ENCODE peak calls at places on chromosomes 7 and 10, in nine cellular contexts. R, Q, O, G, S, X, E, L and U are unnamed samples. For H3K4me1 and H3K27me3, the result is how much of the 10 kb centered on the place peaks cover.

GRCh38 chr10:23558361-23558799 is 119.5 kb downstream of the OTUD1 start:
- DNase-seq in R (no peak), Q (no peak), O (no peak), G (peak), S (no peak), X (no peak), E (no peak), L (no peak), U (no peak)

GRCh38 chr7:46651561-46652088 is 730.6 kb upstream of the IGFBP3 start:
- DNase-seq in R (no peak), Q (peak), O (no peak), G (peak), S (peak), X (no peak), E (no peak), L (no peak), U (no peak)

GRCh38 chr10:49322371-49323170 is 23.6 kb downstream of the C10orf71 start:
- DNase-seq in R (no peak), Q (no peak), O (peak), G (no peak), S (no peak), X (no peak), E (no peak), L (no peak), U (no peak)

GRCh38 chr10:122733450-122733849 is 33.8 kb upstream of the C10orf120 start:
- DNase-seq in R (no peak), Q (no peak), O (no peak), G (no peak), S (no peak), X (no peak), E (no peak), L (no peak), U (no peak)

GRCh38 chr7:37448637-37449331 is at the start of gene ELMO1:
- DNase-seq in R (peak), Q (no peak), O (peak), G (peak), S (peak), X (peak), E (peak), L (peak), U (peak)

GRCh38 chr10:101595591-101596433 is 7.7 kb downstream of the DPCD start:
- DNase-seq in R (no peak), Q (no peak), O (no peak), G (no peak), S (no peak), X (no peak), E (no peak), L (no peak), U (no peak)

GRCh38 chr10:132551093-132551807 is 13.7 kb downstream of the INPP5A start:
- DNase-seq in R (no peak), Q (no peak), O (no peak), G (no peak), S (no peak), X (no peak), E (peak), L (no peak), U (no peak)

GRCh38 chr7:521221-522070 is 1.8 kb upstream of the PDGFA start:
- DNase-seq in R (no peak), Q (no peak), O (no peak), G (peak), S (no peak), X (peak), E (no peak), L (peak), U (no peak)

GRCh38 chr10:30374353-30374752 is 25.3 kb upstream of the MTPAP start:
- DNase-seq in R (no peak), Q (no peak), O (no peak), G (peak), S (no peak), X (no peak), E (no peak), L (no peak), U (peak)

GRCh38 chr10:33410860-33411234 is 76.4 kb upstream of the NRP1 start:
- DNase-seq in R (no peak), Q (no peak), O (no peak), G (no peak), S (no peak), X (no peak), E (no peak), L (no peak), U (no peak)

GRCh38 chr7:85030893-85031292 is 156.0 kb downstream of the SEMA3D start:
- DNase-seq in R (no peak), Q (peak), O (no peak), G (peak), S (no peak), X (peak), E (no peak), L (peak), U (no peak)

GRCh38 chr10:119504651-119505050 is 37.9 kb downstream of the RGS10 start:
- DNase-seq in R (no peak), Q (no peak), O (no peak), G (no peak), S (no peak), X (no peak), E (no peak), L (no peak), U (no peak)

GRCh38 chr7:27750336-27750735 is 10.4 kb downstream of the TAX1BP1 start:
- DNase-seq in R (no peak), Q (no peak), O (no peak), G (peak), S (no peak), X (peak), E (no peak), L (no peak), U (no peak)

GRCh38 chr10:20105931-20106330 is 289.7 kb downstream of the PLXDC2 start:
- DNase-seq in R (no peak), Q (no peak), O (no peak), G (no peak), S (no peak), X (no peak), E (no peak), L (peak), U (no peak)

GRCh38 chr10:86815035-86815617 is 58.7 kb downstream of the BMPR1A start:
- DNase-seq in R (no peak), Q (no peak), O (no peak), G (no peak), S (no peak), X (peak), E (no peak), L (peak), U (no peak)

GRCh38 chr7:52500796-52501195 is 534.6 kb upstream of the POM121L12 start:
- DNase-seq in R (no peak), Q (peak), O (no peak), G (peak), S (no peak), X (no peak), E (no peak), L (no peak), U (no peak)

GRCh38 chr10:80519936-80520650 is 17.6 kb upstream of the SH2D4B start:
- DNase-seq in R (no peak), Q (no peak), O (no peak), G (no peak), S (no peak), X (no peak), E (peak), L (no peak), U (no peak)
- H3K4me1 ChIP-seq in R (under half), Q (under half), O (under half), G (under half), S (under half), X (under half), E (under half), L (under half), U (under half)

DNA sequence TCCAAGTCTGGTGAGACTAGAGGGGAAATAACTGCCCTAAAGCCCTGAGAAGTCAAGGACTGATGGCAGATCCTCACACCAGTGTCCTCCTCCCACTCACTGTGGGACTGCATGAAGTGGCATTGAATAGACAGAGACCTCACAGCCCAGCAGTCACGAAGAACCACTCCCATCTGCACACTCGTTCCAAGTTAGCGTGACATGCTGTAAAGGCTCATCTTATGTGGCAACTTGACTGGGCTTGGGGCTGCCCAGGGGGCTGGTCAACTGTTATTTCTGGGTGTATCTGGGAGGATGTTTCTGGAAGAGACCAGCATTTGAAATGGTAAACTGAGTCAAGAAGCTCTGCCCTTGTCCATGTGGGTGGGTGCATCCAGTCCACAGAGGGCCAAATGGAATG is 104.7 kb downstream of the ADARB2 start:
- DNase-seq in R (no peak), Q (no peak), O (no peak), G (no peak), S (no peak), X (no peak), E (no peak), L (no peak), U (no peak)
- H3K27me3 ChIP-seq in R (under half), Q (under half), O (under half), G (under half), S (under half), X (under half), E (under half), L (under half), U (under half)

GRCh38 chr7:135665072-135665471 is 2.8 kb downstream of the STMP1 start:
- DNase-seq in R (no peak), Q (no peak), O (no peak), G (no peak), S (no peak), X (no peak), E (no peak), L (no peak), U (no peak)

GRCh38 chr7:135662373-135663114 is at the start of gene STMP1:
- DNase-seq in R (peak), Q (peak), O (peak), G (peak), S (peak), X (peak), E (peak), L (peak), U (peak)

GRCh38 chr7:135666836-135667235 is 4.5 kb downstream of the STMP1 start:
- DNase-seq in R (no peak), Q (no peak), O (no peak), G (no peak), S (no peak), X (no peak), E (no peak), L (no peak), U (no peak)

GRCh38 chr7:135664046-135664589 is 1.8 kb downstream of the STMP1 start:
- DNase-seq in R (no peak), Q (no peak), O (no peak), G (no peak), S (no peak), X (peak), E (no peak), L (peak), U (no peak)

DNA sequence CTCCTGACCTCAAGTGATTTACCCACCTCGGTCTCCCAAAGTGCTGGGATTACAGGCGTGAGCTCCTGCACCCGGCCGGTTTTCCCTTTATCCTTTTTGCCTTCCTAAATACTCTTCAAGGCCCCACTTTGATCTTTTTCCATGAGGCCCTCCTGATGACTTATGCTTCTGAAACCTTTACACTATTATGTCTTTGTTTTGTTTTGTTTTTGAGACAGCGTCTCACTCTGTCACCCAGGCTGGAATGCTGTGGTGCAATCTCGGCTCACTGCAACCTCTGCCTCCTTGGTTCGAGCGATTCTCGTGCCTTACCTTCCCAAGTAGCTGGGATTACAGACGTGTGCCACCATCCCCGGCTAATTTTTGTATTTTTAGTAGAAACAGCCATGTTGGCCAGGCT is 3.8 kb downstream of the STMP1 start:
- DNase-seq in R (no peak), Q (no peak), O (no peak), G (no peak), S (no peak), X (no peak), E (no peak), L (peak), U (no peak)
- H3K4me1 ChIP-seq in R (under half), Q (under half), O (half or more), G (under half), S (under half), X (half or more), E (under half), L (under half), U (under half)

DNA sequence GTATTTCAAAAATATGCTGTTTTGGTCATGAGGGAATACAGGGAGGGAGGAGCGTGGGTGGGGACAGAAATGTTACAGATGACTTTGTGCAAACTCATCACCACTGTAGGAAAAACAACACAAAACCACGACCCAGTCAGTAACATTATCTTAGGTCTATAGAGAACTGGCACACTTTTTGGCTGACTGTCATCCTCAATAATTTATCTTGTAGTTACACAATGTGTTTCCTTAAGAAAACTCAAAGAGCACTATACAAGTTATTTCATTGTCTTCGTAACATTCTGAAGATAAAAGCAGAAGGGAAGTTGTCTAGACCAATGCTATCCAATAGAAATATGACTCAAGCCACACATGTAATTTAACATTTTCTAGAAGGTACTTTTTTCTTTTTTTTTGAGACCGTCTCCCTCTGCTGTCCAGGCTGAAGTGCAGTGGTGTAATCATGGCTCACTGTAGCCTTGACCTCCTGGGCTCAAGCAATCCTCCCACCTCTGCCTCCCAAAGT is 16.9 kb upstream of the CDK14 start:
- DNase-seq in R (no peak), Q (peak), O (no peak), G (peak), S (no peak), X (peak), E (no peak), L (peak), U (no peak)
- H3K27me3 ChIP-seq in R (under half), Q (under half), O (under half), G (under half), S (under half), X (under half), E (under half), L (under half), U (under half)

GRCh38 chr7:77550586-77550985 is 13.5 kb downstream of the PTPN12 start:
- DNase-seq in R (no peak), Q (no peak), O (no peak), G (no peak), S (no peak), X (peak), E (no peak), L (peak), U (no peak)
- H3K4me1 ChIP-seq in R (under half), Q (under half), O (half or more), G (under half), S (under half), X (under half), E (under half), L (under half), U (under half)

GRCh38 chr10:92756233-92757065 is 66.7 kb downstream of the HHEX start:
- DNase-seq in R (no peak), Q (no peak), O (no peak), G (no peak), S (peak), X (no peak), E (no peak), L (peak), U (no peak)

GRCh38 chr10:92755725-92756124 is 66.0 kb downstream of the HHEX start:
- DNase-seq in R (no peak), Q (no peak), O (no peak), G (no peak), S (no peak), X (no peak), E (no peak), L (no peak), U (no peak)

GRCh38 chr10:92757066-92757716 is 67.4 kb downstream of the HHEX start:
- DNase-seq in R (peak), Q (no peak), O (peak), G (peak), S (peak), X (peak), E (peak), L (peak), U (peak)

GRCh38 chr10:92758594-92758993 is 68.8 kb downstream of the HHEX start:
- DNase-seq in R (no peak), Q (no peak), O (no peak), G (no peak), S (no peak), X (no peak), E (no peak), L (no peak), U (no peak)

DNA sequence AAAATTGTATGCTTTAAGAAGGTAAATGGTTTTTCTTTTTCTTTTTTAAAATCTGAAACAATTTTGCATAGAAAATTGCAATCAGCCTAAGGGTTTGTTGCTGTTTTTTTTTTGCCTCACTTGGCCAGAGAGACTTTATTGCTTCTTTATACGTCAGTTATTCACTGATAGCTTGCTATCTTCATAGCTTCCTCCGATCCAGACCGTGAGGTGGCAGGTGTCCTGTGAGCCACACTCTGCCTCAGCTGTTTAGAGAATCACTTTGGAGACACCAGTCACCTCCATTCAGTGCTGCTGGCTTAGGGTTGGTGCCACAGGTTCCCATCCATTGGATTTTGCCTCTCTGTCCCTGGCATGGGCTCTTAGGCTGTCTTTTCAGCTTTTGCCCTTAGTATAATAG is 68.0 kb downstream of the HHEX start:
- DNase-seq in R (no peak), Q (no peak), O (no peak), G (no peak), S (no peak), X (no peak), E (no peak), L (no peak), U (no peak)
- H3K27me3 ChIP-seq in R (under half), Q (under half), O (under half), G (under half), S (under half), X (under half), E (under half), L (under half), U (under half)

GRCh38 chr7:158267737-158268435 is 319.7 kb downstream of the PTPRN2 start:
- DNase-seq in R (no peak), Q (no peak), O (no peak), G (no peak), S (no peak), X (no peak), E (peak), L (no peak), U (no peak)
- H3K4me1 ChIP-seq in R (under half), Q (under half), O (under half), G (under half), S (under half), X (under half), E (under half), L (under half), U (under half)